ENCODE peak calls at places on chromosomes 6 and 20, in seven cellular contexts. One of them, this sample, is unnamed.

GRCh38 chr6:21200056-21200870 is 393.3 kb upstream of the SOX4 start:
- DNase-seq in IMR-90: peak; percentile 38
- DNase-seq in endothelial cell of umbilical vein: peak; percentile 48
- DNase-seq in vagina: no peak
- DNase-seq in adrenal gland: no peak
- DNase-seq in HepG2: peak; percentile 21
- DNase-seq in upper lobe of left lung: no peak
- DNase-seq in this sample: no peak

GRCh38 chr20:3786665-3787639 is at the start of gene CENPB:
- DNase-seq in IMR-90: peak; percentile 76
- DNase-seq in vagina: peak; percentile 88
- DNase-seq in endothelial cell of umbilical vein: peak; percentile 83
- DNase-seq in adrenal gland: peak; percentile 89
- DNase-seq in upper lobe of left lung: peak; percentile 91
- DNase-seq in HepG2: peak; percentile 83
- DNase-seq in this sample: peak; percentile 86

GRCh38 chr20:58075980-58076749 is 152.3 kb downstream of the ANKRD60 start:
- DNase-seq in endothelial cell of umbilical vein: no peak
- DNase-seq in upper lobe of left lung: peak; percentile 18
- DNase-seq in IMR-90: no peak
- DNase-seq in adrenal gland: no peak
- DNase-seq in HepG2: no peak
- DNase-seq in vagina: peak; percentile 77
- DNase-seq in this sample: no peak

GRCh38 chr6:155795173-155795796 is 339.6 kb upstream of the NOX3 start:
- DNase-seq in vagina: no peak
- DNase-seq in upper lobe of left lung: no peak
- DNase-seq in adrenal gland: no peak
- DNase-seq in endothelial cell of umbilical vein: no peak
- DNase-seq in IMR-90: no peak
- DNase-seq in HepG2: no peak
- DNase-seq in this sample: no peak

GRCh38 chr6:87822011-87822410 is 120.0 kb upstream of the AKIRIN2 start:
- DNase-seq in HepG2: peak; percentile 92
- DNase-seq in upper lobe of left lung: no peak
- DNase-seq in adrenal gland: no peak
- DNase-seq in endothelial cell of umbilical vein: no peak
- DNase-seq in IMR-90: peak; percentile 49
- DNase-seq in vagina: no peak
- DNase-seq in this sample: no peak

GRCh38 chr6:108800510-108800909 is 47.7 kb upstream of the ARMC2 start:
- DNase-seq in IMR-90: peak; percentile 15
- DNase-seq in endothelial cell of umbilical vein: no peak
- DNase-seq in adrenal gland: no peak
- DNase-seq in vagina: no peak
- DNase-seq in upper lobe of left lung: no peak
- DNase-seq in HepG2: no peak
- DNase-seq in this sample: no peak

GRCh38 chr6:52749546-52750152 is 13.6 kb downstream of the GSTA2 start:
- DNase-seq in endothelial cell of umbilical vein: no peak
- DNase-seq in IMR-90: no peak
- DNase-seq in HepG2: no peak
- DNase-seq in vagina: no peak
- DNase-seq in upper lobe of left lung: no peak
- DNase-seq in adrenal gland: no peak
- DNase-seq in this sample: no peak

GRCh38 chr6:156955494-156956183 is 178.5 kb downstream of the ARID1B start:
- DNase-seq in upper lobe of left lung: peak; percentile 73
- DNase-seq in HepG2: no peak
- DNase-seq in IMR-90: no peak
- DNase-seq in endothelial cell of umbilical vein: peak; percentile 41
- DNase-seq in adrenal gland: peak; percentile 56
- DNase-seq in vagina: no peak
- DNase-seq in this sample: peak; percentile 62

GRCh38 chr20:23151885-23152284 is 65.8 kb upstream of the CD93 start:
- DNase-seq in IMR-90: no peak
- DNase-seq in vagina: peak; percentile 76
- DNase-seq in HepG2: no peak
- DNase-seq in endothelial cell of umbilical vein: no peak
- DNase-seq in upper lobe of left lung: peak; percentile 20
- DNase-seq in adrenal gland: no peak
- DNase-seq in this sample: no peak

GRCh38 chr6:12485837-12486236 is 195.7 kb downstream of the EDN1 start:
- DNase-seq in endothelial cell of umbilical vein: no peak
- DNase-seq in vagina: no peak
- DNase-seq in upper lobe of left lung: no peak
- DNase-seq in IMR-90: no peak
- DNase-seq in HepG2: no peak
- DNase-seq in adrenal gland: no peak
- DNase-seq in this sample: no peak

GRCh38 chr6:12493446-12493845 is 203.3 kb downstream of the EDN1 start:
- DNase-seq in endothelial cell of umbilical vein: no peak
- DNase-seq in HepG2: no peak
- DNase-seq in IMR-90: no peak
- DNase-seq in adrenal gland: no peak
- DNase-seq in upper lobe of left lung: no peak
- DNase-seq in vagina: no peak
- DNase-seq in this sample: no peak

GRCh38 chr6:12494161-12494560 is 204.0 kb downstream of the EDN1 start:
- DNase-seq in vagina: no peak
- DNase-seq in adrenal gland: no peak
- DNase-seq in IMR-90: no peak
- DNase-seq in upper lobe of left lung: no peak
- DNase-seq in HepG2: no peak
- DNase-seq in endothelial cell of umbilical vein: no peak
- DNase-seq in this sample: no peak

GRCh38 chr6:12490376-12490903 is 200.3 kb downstream of the EDN1 start:
- DNase-seq in adrenal gland: no peak
- DNase-seq in HepG2: no peak
- DNase-seq in upper lobe of left lung: no peak
- DNase-seq in endothelial cell of umbilical vein: no peak
- DNase-seq in IMR-90: no peak
- DNase-seq in vagina: no peak
- DNase-seq in this sample: no peak

GRCh38 chr6:12490904-12491571 is 200.9 kb downstream of the EDN1 start:
- DNase-seq in HepG2: no peak
- DNase-seq in endothelial cell of umbilical vein: peak; percentile 96
- DNase-seq in upper lobe of left lung: no peak
- DNase-seq in vagina: no peak
- DNase-seq in adrenal gland: peak; percentile 82
- DNase-seq in IMR-90: peak; percentile 93
- DNase-seq in this sample: no peak
- TF ChIP-seq CTCF in HepG2: no peak
- TF ChIP-seq CTCF in endothelial cell of umbilical vein: no peak
- TF ChIP-seq CTCF in upper lobe of left lung: no peak
- TF ChIP-seq CTCF in vagina: no peak
- TF ChIP-seq CTCF in adrenal gland: no peak
- TF ChIP-seq CTCF in IMR-90: no peak
- TF ChIP-seq CTCF in this sample: no peak

GRCh38 chr6:100229512-100229911 is 235.2 kb downstream of the SIM1 start:
- DNase-seq in upper lobe of left lung: peak; percentile 23
- DNase-seq in adrenal gland: no peak
- DNase-seq in vagina: no peak
- DNase-seq in IMR-90: no peak
- DNase-seq in HepG2: no peak
- DNase-seq in endothelial cell of umbilical vein: no peak
- DNase-seq in this sample: no peak

GRCh38 chr6:100230115-100230975 is 234.4 kb downstream of the SIM1 start:
- DNase-seq in vagina: no peak
- DNase-seq in HepG2: no peak
- DNase-seq in endothelial cell of umbilical vein: no peak
- DNase-seq in adrenal gland: no peak
- DNase-seq in upper lobe of left lung: no peak
- DNase-seq in IMR-90: no peak
- DNase-seq in this sample: no peak

GRCh38 chr6:100230976-100231316 is 233.8 kb downstream of the SIM1 start:
- DNase-seq in IMR-90: peak; percentile 27
- DNase-seq in upper lobe of left lung: no peak
- DNase-seq in vagina: no peak
- DNase-seq in adrenal gland: no peak
- DNase-seq in HepG2: no peak
- DNase-seq in endothelial cell of umbilical vein: peak; percentile 51
- DNase-seq in this sample: no peak

GRCh38 chr6:100226811-100227210 is 232.8 kb upstream of the MCHR2 start:
- DNase-seq in HepG2: no peak
- DNase-seq in endothelial cell of umbilical vein: peak; percentile 18
- DNase-seq in vagina: no peak
- DNase-seq in adrenal gland: no peak
- DNase-seq in IMR-90: no peak
- DNase-seq in upper lobe of left lung: no peak
- DNase-seq in this sample: no peak

GRCh38 chr6:100228437-100229424 is 234.7 kb upstream of the MCHR2 start:
- DNase-seq in endothelial cell of umbilical vein: peak; percentile 86
- DNase-seq in vagina: no peak
- DNase-seq in adrenal gland: peak; percentile 49
- DNase-seq in IMR-90: peak; percentile 71
- DNase-seq in HepG2: peak; percentile 54
- DNase-seq in upper lobe of left lung: peak; percentile 81
- DNase-seq in this sample: peak; percentile 43
- TF ChIP-seq POLR2A in endothelial cell of umbilical vein: peak; percentile 70
- TF ChIP-seq POLR2A in vagina: no peak
- TF ChIP-seq POLR2A in adrenal gland: no peak
- TF ChIP-seq POLR2A in IMR-90: no peak
- TF ChIP-seq POLR2A in HepG2: no peak
- TF ChIP-seq POLR2A in upper lobe of left lung: no peak
- TF ChIP-seq POLR2A in this sample: no peak

GRCh38 chr6:106085984-106086832 is at the start of gene PRDM1:
- DNase-seq in adrenal gland: peak; percentile 69
- DNase-seq in endothelial cell of umbilical vein: peak; percentile 38
- DNase-seq in IMR-90: peak; percentile 72
- DNase-seq in vagina: no peak
- DNase-seq in HepG2: no peak
- DNase-seq in upper lobe of left lung: peak; percentile 98
- DNase-seq in this sample: peak; percentile 78
- TF ChIP-seq CTCF in adrenal gland: no peak
- TF ChIP-seq CTCF in endothelial cell of umbilical vein: no peak
- TF ChIP-seq CTCF in IMR-90: peak; percentile 15
- TF ChIP-seq CTCF in vagina: peak; percentile 12
- TF ChIP-seq CTCF in HepG2: peak; percentile 22
- TF ChIP-seq CTCF in upper lobe of left lung: peak; percentile 34
- TF ChIP-seq CTCF in this sample: peak; percentile 21

DNA sequence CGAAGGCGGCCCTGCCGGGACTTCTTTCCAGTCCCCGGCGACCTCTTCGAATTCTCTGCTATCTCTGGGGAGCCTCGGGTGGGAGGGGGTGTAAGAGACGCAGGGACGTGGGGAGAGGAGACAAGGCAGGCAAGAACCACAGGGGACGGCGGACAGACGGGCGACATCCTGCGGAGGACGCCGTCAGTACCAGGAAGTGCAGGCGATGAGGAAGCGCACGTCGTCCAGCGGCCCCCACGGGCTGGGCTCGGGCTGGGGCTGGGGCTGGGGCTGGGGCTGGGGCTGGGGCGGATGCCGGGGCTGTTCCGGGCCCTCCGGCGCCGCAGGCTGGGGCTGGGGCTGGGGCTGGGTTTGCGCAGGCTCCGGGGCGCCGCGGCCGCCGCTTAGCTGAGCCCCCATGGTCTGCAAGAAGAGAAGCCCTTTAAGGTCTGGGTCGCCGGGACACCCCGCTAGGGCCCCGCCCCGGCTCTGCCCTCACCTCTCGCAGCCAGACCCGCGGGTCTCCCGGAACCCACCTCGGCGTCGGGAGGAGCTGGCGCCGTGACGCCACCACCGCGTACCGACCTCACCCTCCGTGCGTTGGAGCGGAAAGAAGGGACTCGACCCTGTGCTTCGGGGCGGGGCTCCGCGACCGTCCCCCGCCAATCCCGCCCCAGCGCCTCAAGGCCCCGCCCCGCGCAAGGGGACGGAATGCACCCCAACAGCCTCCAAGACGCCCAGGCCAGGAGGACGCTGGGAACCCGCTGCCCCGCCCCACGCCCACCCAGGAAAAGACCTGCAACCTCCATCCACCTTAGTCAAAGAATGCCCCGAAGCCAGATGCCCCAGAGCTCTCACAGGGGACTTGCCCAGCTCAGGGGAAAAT is at the start of gene MMP24OS:
- DNase-seq in IMR-90: peak; percentile 82
- DNase-seq in HepG2: no peak
- DNase-seq in upper lobe of left lung: peak; percentile 94
- DNase-seq in adrenal gland: peak; percentile 94
- DNase-seq in vagina: no peak
- DNase-seq in endothelial cell of umbilical vein: peak; percentile 77
- DNase-seq in this sample: peak; percentile 87
- TF ChIP-seq POLR2A in IMR-90: peak; percentile 91
- TF ChIP-seq POLR2A in HepG2: no peak
- TF ChIP-seq POLR2A in upper lobe of left lung: peak; percentile 60
- TF ChIP-seq POLR2A in adrenal gland: peak; percentile 97
- TF ChIP-seq POLR2A in vagina: peak; percentile 87
- TF ChIP-seq POLR2A in endothelial cell of umbilical vein: peak; percentile 93
- TF ChIP-seq POLR2A in this sample: peak; percentile 92